ENCODE peak calls at places on chromosomes 16 and 17, in five cellular contexts. A is NCI-H748 treated with DMSO at 0.1 percent for 48 hours; X is stimulated activated CD8-positive, alpha-beta memory T cell treated with anti-CD3 and anti-CD28 coated beads, Interleukin-7, amount 100 ng/mL, for 24 hours; L is thoracic aorta; R is T-helper 17 cell. B is an unnamed sample.

GRCh38 chr17:6670571-6670970 is 19.0 kb downstream of the C17orf100 start:
- DNase-seq in A (no peak), X (no peak), L (no peak), R (no peak), B (no peak)

GRCh38 chr17:78607061-78607460 is 29.9 kb upstream of the DNAH17 start:
- DNase-seq in A (no peak), X (no peak), L (no peak), R (no peak), B (no peak)

GRCh38 chr17:2967515-2967914 is 95.9 kb downstream of the OR1D5 start:
- DNase-seq in A (no peak), X (no peak), L (no peak), R (no peak), B (peak; percentile 1)

GRCh38 chr16:70576431-70577255 is 53.0 kb downstream of the SF3B3 start:
- DNase-seq in A (no peak), X (no peak), L (no peak), R (no peak), B (no peak)

GRCh38 chr17:72477529-72477928 is 356.7 kb downstream of the SOX9 start:
- DNase-seq in A (no peak), X (no peak), L (no peak), R (no peak), B (no peak)

GRCh38 chr16:71482569-71482968 is 6.6 kb downstream of the ZNF19 start:
- DNase-seq in A (no peak), X (no peak), L (no peak), R (no peak), B (no peak)

GRCh38 chr16:58862334-58863024 is 128.4 kb upstream of the GOT2 start:
- DNase-seq in A (peak; percentile 3), X (no peak), L (no peak), R (no peak), B (no peak)

GRCh38 chr17:48444531-48445247 is 14.7 kb upstream of the SKAP1 start:
- DNase-seq in A (no peak), X (no peak), L (no peak), R (no peak), B (no peak)

GRCh38 chr17:13337864-13338371 is 263.8 kb downstream of the HS3ST3A1 start:
- DNase-seq in A (peak; percentile 56), X (no peak), L (no peak), R (no peak), B (no peak)

GRCh38 chr17:62965149-62965648 is 836 bp upstream of the TANC2 start:
- DNase-seq in A (no peak), X (no peak), L (no peak), R (peak; percentile 28), B (no peak)

GRCh38 chr17:38341035-38341721 is 2.6 kb downstream of the GPR179 start:
- DNase-seq in A (peak; percentile 46), X (no peak), L (no peak), R (no peak), B (no peak)

GRCh38 chr17:55451203-55451641 is 29.6 kb upstream of the MMD start:
- DNase-seq in A (no peak), X (no peak), L (no peak), R (no peak), B (no peak)

GRCh38 chr16:87119168-87119567 is 198.0 kb downstream of the C16orf95 start:
- DNase-seq in A (no peak), X (no peak), L (no peak), R (no peak), B (no peak)

GRCh38 chr17:35449371-35449931 is 885 bp upstream of the SLFN13 start:
- DNase-seq in A (no peak), X (no peak), L (no peak), R (no peak), B (peak; percentile 72)

GRCh38 chr17:10050597-10051101 is 145.6 kb upstream of the RCVRN start:
- DNase-seq in A (no peak), X (no peak), L (no peak), R (no peak), B (no peak)

GRCh38 chr17:50630524-50631194 is 4.0 kb upstream of the ABCC3 start:
- DNase-seq in A (peak; percentile 27), X (peak; percentile 18), L (no peak), R (peak; percentile 57), B (peak; percentile 23)

GRCh38 chr17:10792156-10792555 is 11.7 kb downstream of the TMEM238L start:
- DNase-seq in A (no peak), X (no peak), L (no peak), R (no peak), B (no peak)